ENCODE peak calls at places on chromosomes 16 and 17, in five cellular contexts. K is cardiac muscle cell, W is fibroblast of the conjunctiva, Y is GM13977, T is ureter. I is an unnamed sample.

GRCh38 chr17:10888858-10889257 is 51.0 kb upstream of the PIRT start:
- DNase-seq in Y (no peak), W (no peak), K (no peak), T (no peak), I (no peak)

GRCh38 chr17:42706732-42707131 is 24.4 kb downstream of the CNTNAP1 start:
- DNase-seq in T (no peak), W (no peak), Y (no peak), K (no peak), I (peak)

GRCh38 chr16:1670866-1671265 is 7.2 kb upstream of the JPT2 start:
- DNase-seq in T (no peak), K (no peak), W (no peak), Y (no peak), I (no peak)

GRCh38 chr16:66846266-66846665 is 2.1 kb downstream of the CA7 start:
- DNase-seq in Y (no peak), T (no peak), W (no peak), K (no peak), I (no peak)

GRCh38 chr17:62687997-62688396 is 60.5 kb downstream of the MRC2 start:
- DNase-seq in Y (no peak), K (no peak), T (no peak), W (no peak), I (no peak)

GRCh38 chr16:15829460-15829859 is 27.4 kb downstream of the MYH11 start:
- DNase-seq in Y (no peak), W (peak), T (peak), K (peak), I (peak)

GRCh38 chr17:80289631-80290030 is 29.0 kb downstream of the RNF213 start:
- DNase-seq in Y (no peak), W (no peak), K (no peak), T (no peak), I (peak)

GRCh38 chr16:67708368-67708771 is 10.7 kb downstream of the GFOD2 start:
- DNase-seq in T (no peak), Y (no peak), W (no peak), K (no peak), I (no peak)

GRCh38 chr16:10612649-10613179 is 32.3 kb upstream of the EMP2 start:
- DNase-seq in W (no peak), K (no peak), Y (no peak), T (no peak), I (no peak)

GRCh38 chr17:17269926-17270773 is 10.9 kb downstream of the COPS3 start:
- DNase-seq in Y (no peak), W (no peak), T (no peak), K (no peak), I (no peak)

GRCh38 chr16:56855201-56855600 is 9.8 kb upstream of the SLC12A3 start:
- DNase-seq in Y (no peak), K (no peak), W (no peak), T (no peak), I (no peak)

GRCh38 chr17:48561894-48562810 is 16.0 kb downstream of the HOXB4 start:
- DNase-seq in T (no peak), K (no peak), Y (no peak), W (no peak), I (no peak)

GRCh38 chr17:18327093-18327492 is 12.0 kb downstream of the SMCR8 start:
- DNase-seq in T (no peak), Y (no peak), W (no peak), K (no peak), I (no peak)

GRCh38 chr17:46851029-46851741 is at the start of gene WNT9B:
- DNase-seq in K (no peak), Y (no peak), T (no peak), W (no peak), I (no peak)

GRCh38 chr16:88309905-88310259 is 72.9 kb upstream of the ZNF469 start:
- DNase-seq in K (no peak), Y (no peak), W (no peak), T (no peak), I (no peak)

GRCh38 chr16:89344314-89344828 is 126.9 kb downstream of the ZNF778 start:
- DNase-seq in T (no peak), K (no peak), W (no peak), Y (no peak), I (no peak)

GRCh38 chr17:39979865-39980401 is 674 bp upstream of the PSMD3 start:
- DNase-seq in K (peak), T (no peak), W (no peak), Y (no peak), I (peak)

GRCh38 chr16:81796035-81796434 is 16.9 kb downstream of the PLCG2 start:
- DNase-seq in K (no peak), Y (no peak), W (no peak), T (no peak), I (peak)

GRCh38 chr17:10600551-10600950 is 51.1 kb upstream of the MYH2 start:
- DNase-seq in Y (no peak), T (no peak), K (peak), W (no peak), I (no peak)

GRCh38 chr16:3646348-3646920 is 8.1 kb upstream of the DNASE1 start:
- DNase-seq in T (peak), W (no peak), K (no peak), Y (no peak), I (no peak)

GRCh38 chr17:29722411-29723198 is 99.9 kb upstream of the CORO6 start:
- DNase-seq in W (peak), Y (peak), K (peak), T (peak), I (peak)

GRCh38 chr16:19071811-19072777 is 4.7 kb downstream of the COQ7 start:
- DNase-seq in T (peak), W (peak), Y (peak), K (peak), I (peak)

GRCh38 chr16:16146380-16147315 is 76.6 kb downstream of the ABCC6 start:
- DNase-seq in K (no peak), Y (no peak), T (no peak), W (no peak), I (no peak)

GRCh38 chr17:72467841-72468653 is 347.2 kb downstream of the SOX9 start:
- DNase-seq in Y (no peak), K (peak), W (no peak), T (no peak), I (no peak)

GRCh38 chr16:84513111-84514065 is 8.9 kb upstream of the MEAK7 start:
- DNase-seq in T (no peak), W (no peak), Y (no peak), K (peak), I (no peak)

GRCh38 chr16:84687715-84688114 is 12.1 kb upstream of the USP10 start:
- DNase-seq in K (peak), W (no peak), Y (peak), T (no peak), I (peak)

GRCh38 chr17:39665642-39666221 is 583 bp downstream of the TCAP start:
- DNase-seq in T (peak), Y (no peak), K (no peak), W (no peak), I (no peak)

GRCh38 chr16:31265329-31266245 is 5.8 kb downstream of the ITGAM start:
- DNase-seq in T (peak), K (no peak), Y (peak), W (no peak), I (no peak)

GRCh38 chr17:48577330-48577945 is 712 bp downstream of the HOXB4 start:
- DNase-seq in T (no peak), Y (peak), K (no peak), W (no peak), I (no peak)

GRCh38 chr16:86505185-86505898 is 5.0 kb upstream of the FOXF1 start:
- DNase-seq in T (no peak), Y (no peak), W (no peak), K (no peak), I (no peak)

GRCh38 chr16:89230210-89230609 is 12.7 kb downstream of the ZNF778 start:
- DNase-seq in W (no peak), Y (no peak), K (no peak), T (no peak), I (no peak)

GRCh38 chr17:38730526-38731379 is 612 bp downstream of the CISD3 start:
- DNase-seq in W (no peak), T (peak), K (peak), Y (no peak), I (no peak)

GRCh38 chr17:63512896-63513644 is 10.1 kb upstream of the KCNH6 start:
- DNase-seq in K (no peak), W (no peak), Y (no peak), T (no peak), I (no peak)

GRCh38 chr17:44872131-44872768 is 24.6 kb downstream of the HIGD1B start:
- DNase-seq in K (peak), Y (no peak), W (no peak), T (peak), I (no peak)

GRCh38 chr17:67434061-67434525 is 57.0 kb downstream of the PITPNC1 start:
- DNase-seq in Y (no peak), K (peak), W (no peak), T (no peak), I (no peak)

I was measured in GDM1.